ENCODE peak calls at places on chromosomes 7 and 10, in ten cellular contexts. D is iris pigment epithelial cell, P is heart left ventricle, N is HT1080, O is NCI-H187, C is choroid plexus epithelial cell, T is H54, W is RCC 7860, I is coronary artery, E is sciatic nerve. G is an unnamed sample.

GRCh38 chr7:105149827-105150226 is 135.8 kb downstream of the KMT2E start:
- DNase-seq in D (peak), P (no peak), N (peak), O (no peak), C (peak), T (peak), W (no peak), I (no peak), E (no peak), G (peak)

GRCh38 chr10:78231930-78232329 is 198.3 kb downstream of the RPS24 start:
- DNase-seq in D (no peak), P (no peak), N (no peak), O (no peak), C (peak), T (no peak), W (no peak), I (no peak), E (no peak), G (no peak)

GRCh38 chr10:77291596-77292505 is 345.8 kb downstream of the KCNMA1 start:
- DNase-seq in D (no peak), P (no peak), N (peak), O (no peak), C (peak), T (no peak), W (peak), I (no peak), E (no peak), G (peak)

GRCh38 chr10:123241391-123242141 is 87.4 kb downstream of the BUB3 start:
- DNase-seq in D (no peak), P (no peak), N (peak), O (no peak), C (no peak), T (no peak), W (no peak), I (no peak), E (no peak), G (no peak)

GRCh38 chr10:2891073-2891769 is 176.1 kb upstream of the PFKP start:
- DNase-seq in D (no peak), P (no peak), N (no peak), O (no peak), C (no peak), T (no peak), W (no peak), I (no peak), E (no peak), G (no peak)

GRCh38 chr10:120188950-120189349 is 268.1 kb upstream of the PLPP4 start:
- DNase-seq in D (no peak), P (no peak), N (no peak), O (no peak), C (no peak), T (no peak), W (no peak), I (no peak), E (no peak), G (no peak)

GRCh38 chr10:100419911-100420449 is 42.8 kb upstream of the WNT8B start:
- DNase-seq in D (no peak), P (no peak), N (no peak), O (no peak), C (no peak), T (no peak), W (no peak), I (no peak), E (no peak), G (no peak)

GRCh38 chr10:33368086-33368485 is 33.6 kb upstream of the NRP1 start:
- DNase-seq in D (no peak), P (no peak), N (no peak), O (no peak), C (no peak), T (no peak), W (peak), I (no peak), E (no peak), G (no peak)

GRCh38 chr10:8544057-8544380 is 489.5 kb downstream of the GATA3 start:
- DNase-seq in D (no peak), P (no peak), N (no peak), O (no peak), C (no peak), T (no peak), W (no peak), I (no peak), E (no peak), G (no peak)

GRCh38 chr7:12256025-12256570 is 45.0 kb downstream of the TMEM106B start:
- DNase-seq in D (peak), P (no peak), N (peak), O (no peak), C (peak), T (no peak), W (no peak), I (no peak), E (no peak), G (peak)

GRCh38 chr7:48875300-48875916 is 48.9 kb upstream of the CDC14C start:
- DNase-seq in D (peak), P (peak), N (peak), O (no peak), C (peak), T (peak), W (peak), I (no peak), E (peak), G (no peak)

GRCh38 chr7:17185690-17186070 is 112.8 kb upstream of the AHR start:
- DNase-seq in D (peak), P (no peak), N (peak), O (no peak), C (peak), T (peak), W (no peak), I (no peak), E (no peak), G (peak)

GRCh38 chr10:68870545-68871104 is 30.5 kb upstream of the DDX50 start:
- DNase-seq in D (peak), P (no peak), N (no peak), O (no peak), C (no peak), T (no peak), W (no peak), I (no peak), E (no peak), G (peak)

GRCh38 chr7:13742126-13742525 is 247.3 kb downstream of the ETV1 start:
- DNase-seq in D (peak), P (no peak), N (peak), O (no peak), C (peak), T (no peak), W (no peak), I (no peak), E (no peak), G (peak)

GRCh38 chr10:78738457-78738856 is 330.3 kb upstream of the ZMIZ1 start:
- DNase-seq in D (no peak), P (no peak), N (no peak), O (no peak), C (no peak), T (no peak), W (no peak), I (peak), E (no peak), G (no peak)